ENCODE peak calls at places on chromosome 4, in six cellular contexts. Q is thoracic aorta, N is adrenal gland, J is transverse colon, K is tibial artery, T is tibial nerve. C is an unnamed sample.

GRCh38 chr4:130395871-130396270 is 1299.9 kb downstream of the C4orf33 start:
- DNase-seq in J (no peak), N (no peak), K (no peak), Q (no peak), T (no peak), C (no peak)

GRCh38 chr4:48237996-48238645 is 31.5 kb downstream of the TEC start:
- DNase-seq in N (no peak), T (no peak), J (no peak), K (no peak), Q (no peak), C (no peak)

GRCh38 chr4:73776363-73776762 is 36.0 kb downstream of the CXCL8 start:
- DNase-seq in K (peak; percentile 42), J (no peak), N (peak; percentile 69), Q (peak; percentile 8), T (peak; percentile 50), C (peak; percentile 68)

GRCh38 chr4:163271555-163272127 is 60.8 kb downstream of the NPY1R start:
- DNase-seq in J (no peak), N (no peak), T (no peak), Q (no peak), K (no peak), C (no peak)

GRCh38 chr4:151809716-151810115 is 48.9 kb upstream of the GATB start:
- DNase-seq in T (no peak), J (no peak), K (no peak), Q (no peak), N (no peak), C (no peak)

GRCh38 chr4:151331276-151332042 is 6.1 kb upstream of the SH3D19 start:
- DNase-seq in T (no peak), J (no peak), N (no peak), K (no peak), Q (no peak), C (no peak)

GRCh38 chr4:31084806-31085416 is 364.7 kb downstream of the PCDH7 start:
- DNase-seq in N (no peak), J (no peak), K (no peak), T (no peak), Q (no peak), C (no peak)

GRCh38 chr4:169059294-169060201 is 49.5 kb upstream of the CBR4 start:
- DNase-seq in Q (peak; percentile 15), K (peak; percentile 62), N (no peak), T (no peak), J (no peak), C (no peak)

GRCh38 chr4:98603683-98604573 is 54.5 kb downstream of the TSPAN5 start:
- DNase-seq in Q (no peak), N (no peak), J (no peak), K (no peak), T (no peak), C (no peak)

GRCh38 chr4:108342325-108342986 is 173.7 kb upstream of the LEF1 start:
- DNase-seq in K (no peak), Q (no peak), J (no peak), T (no peak), N (no peak), C (no peak)

GRCh38 chr4:185127021-185127925 is 15.8 kb upstream of the SLC25A4 start:
- DNase-seq in J (no peak), N (no peak), T (no peak), K (no peak), Q (no peak), C (no peak)

GRCh38 chr4:128517096-128517738 is 229.6 kb upstream of the PGRMC2 start:
- DNase-seq in J (no peak), T (no peak), Q (no peak), N (no peak), K (no peak), C (no peak)

GRCh38 chr4:135575041-135575440 is 1373.5 kb upstream of the PABPC4L start:
- DNase-seq in T (no peak), Q (no peak), K (no peak), N (no peak), J (no peak), C (no peak)

GRCh38 chr4:152525878-152526277 is 10.0 kb downstream of the FBXW7 start:
- DNase-seq in T (no peak), Q (no peak), K (no peak), N (no peak), J (no peak), C (no peak)

GRCh38 chr4:79209822-79210635 is 115.8 kb downstream of the NAA11 start:
- DNase-seq in Q (no peak), K (no peak), N (no peak), T (no peak), J (peak; percentile 67), C (peak; percentile 45)

GRCh38 chr4:146246381-146246780 is 32.0 kb downstream of the REELD1 start:
- DNase-seq in Q (no peak), T (no peak), J (no peak), K (no peak), N (no peak), C (no peak)

GRCh38 chr4:142285222-142285583 is 560.9 kb downstream of the INPP4B start:
- DNase-seq in Q (no peak), N (no peak), J (no peak), T (no peak), K (no peak), C (no peak)

GRCh38 chr4:152100378-152101201 is 339.8 kb upstream of the GATB start:
- DNase-seq in Q (no peak), K (no peak), J (peak; percentile 38), T (no peak), N (no peak), C (no peak)

GRCh38 chr4:125826801-125827200 is 512.0 kb downstream of the FAT4 start:
- DNase-seq in K (no peak), J (no peak), N (no peak), Q (no peak), T (no peak), C (no peak)

GRCh38 chr4:25783943-25784342 is 78.8 kb downstream of the SEL1L3 start:
- DNase-seq in Q (no peak), N (no peak), J (no peak), K (no peak), T (no peak), C (no peak)

GRCh38 chr4:122930877-122931276 is 8.5 kb upstream of the NUDT6 start:
- DNase-seq in J (no peak), Q (no peak), N (no peak), T (no peak), K (no peak), C (no peak)

GRCh38 chr4:577499-578450 is 1.7 kb upstream of the TMEM271 start:
- DNase-seq in N (peak; percentile 68), Q (no peak), T (no peak), K (no peak), J (no peak), C (no peak)

GRCh38 chr4:173485164-173485563 is 44.9 kb downstream of the HAND2 start:
- DNase-seq in T (no peak), N (peak; percentile 72), Q (no peak), K (no peak), J (no peak), C (no peak)

GRCh38 chr4:112647785-112648184 is 10.8 kb downstream of the LARP7 start:
- DNase-seq in T (no peak), J (no peak), N (no peak), K (no peak), Q (no peak), C (no peak)

GRCh38 chr4:15694431-15694830 is 8.4 kb upstream of the BST1 start:
- DNase-seq in T (no peak), K (no peak), N (no peak), J (no peak), Q (no peak), C (no peak)
- H3K27ac ChIP-seq in T (no peak overlapping the region), K (no peak overlapping the region), N (no peak overlapping the region), J (no peak overlapping the region), Q (no peak overlapping the region), C (no peak overlapping the region)

GRCh38 chr4:119142837-119143236 is 7.2 kb downstream of the MYOZ2 start:
- DNase-seq in T (no peak), J (no peak), N (no peak), K (no peak), Q (no peak), C (no peak)

GRCh38 chr4:119136541-119136940 is 909 bp downstream of the MYOZ2 start:
- DNase-seq in N (no peak), K (no peak), Q (no peak), T (no peak), J (no peak), C (no peak)

GRCh38 chr4:119139822-119140252 is 4.2 kb downstream of the MYOZ2 start:
- DNase-seq in K (no peak), N (no peak), T (no peak), J (no peak), Q (no peak), C (no peak)

GRCh38 chr4:119138046-119138445 is 2.4 kb downstream of the MYOZ2 start:
- DNase-seq in K (no peak), Q (no peak), T (no peak), J (no peak), N (no peak), C (no peak)

GRCh38 chr4:119139316-119139715 is 3.7 kb downstream of the MYOZ2 start:
- DNase-seq in Q (no peak), N (no peak), K (no peak), J (no peak), T (no peak), C (no peak)
- H3K27ac ChIP-seq in Q (peak overlapping the region; percentile 25), N (no peak overlapping the region), K (no peak overlapping the region), J (no peak overlapping the region), T (no peak overlapping the region), C (no peak overlapping the region)

DNA sequence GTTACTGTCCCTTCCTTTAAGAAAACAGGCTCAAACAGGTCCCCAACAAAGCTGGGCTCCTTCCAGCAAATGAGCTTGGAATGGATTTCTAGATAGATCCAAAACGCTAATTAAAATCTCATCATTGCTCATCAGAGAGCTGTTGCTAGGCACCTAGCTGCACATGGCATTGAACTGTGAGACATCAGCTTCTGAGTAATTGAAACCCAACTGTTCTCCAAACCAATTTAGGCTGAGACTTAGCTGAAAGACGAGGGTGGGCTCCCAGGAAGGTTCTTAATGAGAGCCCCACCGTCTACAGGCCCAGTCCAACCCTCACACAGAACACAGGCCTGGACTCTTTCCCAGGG is 59.1 kb downstream of the FAM184B start:
- DNase-seq in Q (no peak), J (no peak), T (no peak), K (no peak), N (no peak), C (no peak)
- H3K27ac ChIP-seq in Q (no peak overlapping the region), J (no peak overlapping the region), T (no peak overlapping the region), K (no peak overlapping the region), N (no peak overlapping the region), C (no peak overlapping the region)

DNA sequence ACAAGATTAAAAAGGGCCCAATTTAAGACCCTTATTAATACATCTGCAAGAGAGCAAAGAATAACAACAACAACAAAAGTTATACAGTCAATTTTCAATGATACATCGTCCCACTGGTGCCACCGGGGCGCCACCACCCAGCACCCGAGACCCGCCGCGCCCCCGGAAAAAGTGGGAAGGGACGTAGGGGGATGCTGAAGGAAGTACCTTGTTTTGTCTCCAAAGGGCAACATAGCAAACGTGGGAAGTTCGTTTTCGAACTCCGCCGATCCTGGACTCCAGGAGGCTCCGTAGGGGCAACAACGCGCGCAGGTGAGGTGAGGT is 1.7 kb downstream of the PDE5A start:
- DNase-seq in N (no peak), K (peak; percentile 29), Q (no peak), T (no peak), J (no peak), C (no peak)
- H3K27ac ChIP-seq in N (peak overlapping the region; percentile 80), K (peak overlapping the region; percentile 98), Q (peak overlapping the region; percentile 96), T (peak overlapping the region; percentile 71), J (peak overlapping the region; percentile 94), C (peak overlapping the region; percentile 92)